ENCODE peak calls at places on chromosomes 3 and 15, in seven cellular contexts. C is Panc1; O is fibroblast of pulmonary artery; N is NCI-H2107; J is GM19239; Y is AG10803; B is stimulated activated CD4-positive, alpha-beta T cell treated with anti-CD3 and anti-CD28 coated beads, Interleukin-1b, Interleukin-23, amount 100 ng/mL, for 4 hours. D is an unnamed sample.

GRCh38 chr15:97652700-97653167 is 307.8 kb upstream of the ARRDC4 start:
- DNase-seq in C (no peak), O (no peak), N (peak), J (no peak), Y (no peak), B (no peak), D (no peak)

GRCh38 chr3:36843065-36844051 is 79.0 kb upstream of the DCLK3 start:
- DNase-seq in C (peak), O (peak), N (no peak), J (peak), Y (peak), B (peak), D (peak)

GRCh38 chr3:195897081-195897852 is 11.1 kb downstream of the TNK2 start:
- DNase-seq in C (no peak), O (peak), N (no peak), J (no peak), Y (peak), B (no peak), D (peak)

GRCh38 chr15:82531496-82532382 is 8.5 kb downstream of the RPS17 start:
- DNase-seq in C (no peak), O (no peak), N (no peak), J (no peak), Y (no peak), B (no peak), D (no peak)

GRCh38 chr3:72964633-72965032 is 32.0 kb upstream of the PPP4R2 start:
- DNase-seq in C (no peak), O (no peak), N (no peak), J (no peak), Y (no peak), B (no peak), D (no peak)

GRCh38 chr3:157856078-157856939 is 249.9 kb downstream of the SHOX2 start:
- DNase-seq in C (no peak), O (no peak), N (no peak), J (no peak), Y (no peak), B (no peak), D (peak)

GRCh38 chr15:58755956-58756355 is 6.4 kb upstream of the ADAM10 start:
- DNase-seq in C (no peak), O (no peak), N (no peak), J (no peak), Y (no peak), B (no peak), D (no peak)

GRCh38 chr3:49454898-49455681 is 15.0 kb upstream of the DAG1 start:
- DNase-seq in C (no peak), O (no peak), N (no peak), J (no peak), Y (no peak), B (no peak), D (no peak)

GRCh38 chr3:125123906-125124305 is 68.1 kb upstream of the HEG1 start:
- DNase-seq in C (no peak), O (peak), N (no peak), J (no peak), Y (peak), B (no peak), D (peak)

GRCh38 chr15:27796405-27797085 is 302.6 kb downstream of the OCA2 start:
- DNase-seq in C (no peak), O (no peak), N (peak), J (no peak), Y (no peak), B (no peak), D (no peak)

GRCh38 chr3:58572013-58572633 is 5.1 kb downstream of the FAM107A start:
- DNase-seq in C (no peak), O (no peak), N (no peak), J (no peak), Y (no peak), B (no peak), D (no peak)

GRCh38 chr3:108662141-108662738 is 72.7 kb downstream of the DZIP3 start:
- DNase-seq in C (peak), O (peak), N (peak), J (peak), Y (peak), B (peak), D (peak)

GRCh38 chr15:45448516-45448915 is 70.2 kb upstream of the GATM start:
- DNase-seq in C (no peak), O (no peak), N (no peak), J (no peak), Y (no peak), B (no peak), D (peak)

GRCh38 chr15:100572362-100572983 is 29.5 kb downstream of the LINS1 start:
- DNase-seq in C (no peak), O (peak), N (no peak), J (no peak), Y (peak), B (no peak), D (peak)

GRCh38 chr3:126320517-126321293 is 36.5 kb downstream of the KLF15 start:
- DNase-seq in C (no peak), O (no peak), N (no peak), J (no peak), Y (no peak), B (no peak), D (no peak)

D was measured in fibroblast of villous mesenchyme.